ENCODE peak calls at places on chromosomes 6 and 20, in ten cellular contexts. K is upper lobe of left lung; X is GM12864; N is dermis microvascular lymphatic vessel endothelial cell; R is stimulated activated CD8-positive, alpha-beta memory T cell treated with anti-CD3 and anti-CD28 coated beads, Interleukin-12 subunit alpha, Interleukin-12 subunit beta, amount 100 ng/mL, for 1 hour; C is iPS-NIHi11; W is AG08396; S is amniotic stem cell; T is CD8-positive, alpha-beta memory T cell; E is HFFc6. A is an unnamed sample.

GRCh38 chr6:167705211-167705750 is 121.4 kb upstream of the AFDN start:
- DNase-seq in E (no peak), K (no peak), W (no peak), C (no peak), R (no peak), N (no peak), S (no peak), X (no peak), T (no peak), A (no peak)

GRCh38 chr6:37283786-37284185 is 25.8 kb upstream of the TMEM217 start:
- DNase-seq in E (no peak), S (no peak), X (no peak), N (no peak), R (no peak), K (no peak), W (peak; percentile 19), C (no peak), T (no peak), A (peak; percentile 47)

GRCh38 chr6:9614778-9615177 is 800.1 kb downstream of the TFAP2A start:
- DNase-seq in R (no peak), X (no peak), E (no peak), W (no peak), S (no peak), T (no peak), C (no peak), K (no peak), N (no peak), A (no peak)

GRCh38 chr6:1477432-1478090 is 88.2 kb downstream of the FOXF2 start:
- DNase-seq in X (no peak), E (peak; percentile 84), N (no peak), W (peak; percentile 51), T (no peak), S (peak; percentile 86), R (no peak), C (no peak), K (no peak), A (no peak)

GRCh38 chr20:54351371-54352136 is 123.8 kb upstream of the DOK5 start:
- DNase-seq in C (no peak), W (no peak), E (no peak), S (no peak), X (no peak), N (no peak), R (no peak), K (no peak), T (no peak), A (no peak)

GRCh38 chr6:8639928-8640649 is 204.7 kb upstream of the SLC35B3 start:
- DNase-seq in W (no peak), N (no peak), X (no peak), C (no peak), S (no peak), T (no peak), K (no peak), E (no peak), R (no peak), A (no peak)

GRCh38 chr20:59585714-59586404 is 18.5 kb upstream of the PHACTR3 start:
- DNase-seq in W (no peak), C (no peak), E (no peak), S (no peak), K (no peak), N (no peak), X (no peak), R (no peak), T (no peak), A (no peak)

GRCh38 chr20:46343358-46344357 is 35.4 kb upstream of the CDH22 start:
- DNase-seq in C (no peak), K (no peak), T (no peak), E (no peak), W (no peak), R (no peak), X (no peak), N (no peak), S (no peak), A (no peak)

GRCh38 chr6:12103158-12103557 is 91.0 kb downstream of the HIVEP1 start:
- DNase-seq in T (no peak), S (no peak), N (no peak), R (no peak), E (no peak), K (no peak), W (no peak), C (no peak), X (no peak), A (no peak)

A was measured in AG08395.